ENCODE peak calls at places on chromosomes 2 and 18, in five cellular contexts. I is foreskin keratinocyte, C is body of pancreas, F is psoas muscle, Q is endodermal cell. R is an unnamed sample.

GRCh38 chr2:184971669-184972068 is 373.3 kb downstream of the ZNF804A start:
- DNase-seq in C (no peak), Q (no peak), F (no peak), I (no peak), R (no peak)

GRCh38 chr2:235334179-235334578 is 159.7 kb upstream of the AGAP1 start:
- DNase-seq in C (no peak), I (no peak), F (no peak), Q (peak), R (no peak)

GRCh38 chr18:53018791-53019190 is 678.8 kb downstream of the DCC start:
- DNase-seq in Q (no peak), C (no peak), F (no peak), I (no peak), R (no peak)

GRCh38 chr2:136246086-136246669 is 128.2 kb upstream of the CXCR4 start:
- DNase-seq in Q (peak), F (peak), C (peak), I (no peak), R (no peak)

GRCh38 chr18:39318008-39318407 is 1752.4 kb upstream of the CELF4 start:
- DNase-seq in I (no peak), F (no peak), Q (no peak), C (no peak), R (no peak)

GRCh38 chr2:111667001-111667400 is 217.0 kb downstream of the ANAPC1 start:
- DNase-seq in Q (no peak), F (no peak), C (no peak), I (no peak), R (no peak)

GRCh38 chr2:148108377-148108776 is 87.5 kb downstream of the MBD5 start:
- DNase-seq in C (no peak), Q (no peak), F (no peak), I (no peak), R (no peak)

GRCh38 chr2:177038772-177039484 is 173.7 kb upstream of the HNRNPA3 start:
- DNase-seq in C (no peak), I (no peak), F (no peak), Q (no peak), R (no peak)

GRCh38 chr18:50819027-50819726 is 639 bp downstream of the MRO start:
- DNase-seq in Q (peak), C (peak), F (peak), I (no peak), R (no peak)

GRCh38 chr18:3151379-3152264 is 68.1 kb downstream of the MYOM1 start:
- DNase-seq in C (no peak), Q (no peak), F (no peak), I (no peak), R (peak)

GRCh38 chr2:24012521-24013245 is 2.8 kb downstream of the MFSD2B start:
- DNase-seq in I (no peak), Q (no peak), C (no peak), F (no peak), R (no peak)

GRCh38 chr2:140893685-140894084 is 1237.1 kb downstream of the LRP1B start:
- DNase-seq in F (no peak), I (peak), C (no peak), Q (no peak), R (no peak)

GRCh38 chr2:45938649-45939511 is 287.4 kb downstream of the PRKCE start:
- DNase-seq in I (peak), F (peak), Q (peak), C (peak), R (peak)

GRCh38 chr2:101617786-101618185 is 79.7 kb upstream of the MAP4K4 start:
- DNase-seq in Q (no peak), F (no peak), C (no peak), I (no peak), R (no peak)

GRCh38 chr2:97950329-97951154 is 45.2 kb downstream of the TMEM131 start:
- DNase-seq in I (peak), C (no peak), Q (no peak), F (no peak), R (peak)

GRCh38 chr18:71242981-71243380 is 954.1 kb downstream of the SOCS6 start:
- DNase-seq in F (no peak), I (no peak), Q (no peak), C (no peak), R (no peak)

GRCh38 chr2:86747708-86748627 is 27.9 kb downstream of the RMND5A start:
- DNase-seq in I (peak), C (peak), F (no peak), Q (no peak), R (peak)

GRCh38 chr2:174846941-174847938 is 83.0 kb upstream of the CHRNA1 start:
- DNase-seq in F (no peak), I (peak), C (no peak), Q (peak), R (peak)

GRCh38 chr2:99708231-99708630 is 218.4 kb upstream of the REV1 start:
- DNase-seq in Q (no peak), C (no peak), F (peak), I (no peak), R (no peak)

GRCh38 chr2:206154197-206154596 is 5.0 kb downstream of the NDUFS1 start:
- DNase-seq in I (no peak), Q (no peak), C (no peak), F (no peak), R (no peak)

GRCh38 chr2:27807476-27807875 is 36.0 kb downstream of the MRPL33 start:
- DNase-seq in I (no peak), Q (peak), C (peak), F (no peak), R (no peak)

GRCh38 chr18:50285631-50286321 is 1.7 kb downstream of the CXXC1 start:
- DNase-seq in Q (no peak), F (no peak), I (no peak), C (no peak), R (no peak)

GRCh38 chr2:212227755-212228154 is 310.8 kb downstream of the ERBB4 start:
- DNase-seq in C (peak), Q (no peak), I (peak), F (no peak), R (peak)

GRCh38 chr2:189210250-189211075 is 30.9 kb upstream of the COL5A2 start:
- DNase-seq in I (peak), Q (no peak), F (peak), C (peak), R (peak)

GRCh38 chr2:7097353-7097895 is 180.2 kb downstream of the RNF144A start:
- DNase-seq in C (peak), I (no peak), Q (peak), F (peak), R (peak)

GRCh38 chr2:237283136-237283928 is 130.6 kb downstream of the COL6A3 start:
- DNase-seq in C (no peak), I (no peak), F (no peak), Q (no peak), R (peak)

GRCh38 chr2:149166958-149167810 is 128.7 kb downstream of the LYPD6B start:
- DNase-seq in C (no peak), F (no peak), I (no peak), Q (no peak), R (peak)

GRCh38 chr2:181459646-181460045 is 2.5 kb downstream of the ITGA4 start:
- DNase-seq in I (no peak), Q (no peak), C (no peak), F (no peak), R (peak)

GRCh38 chr2:111667542-111668273 is 216.3 kb downstream of the ANAPC1 start:
- DNase-seq in C (peak), I (peak), F (no peak), Q (peak), R (peak)

GRCh38 chr18:28124239-28125029 is 52.5 kb downstream of the CDH2 start:
- DNase-seq in F (no peak), I (no peak), Q (no peak), C (no peak), R (no peak)

GRCh38 chr2:72128059-72128842 is 19.4 kb downstream of the CYP26B1 start:
- DNase-seq in I (no peak), F (no peak), Q (peak), C (peak), R (no peak)

GRCh38 chr2:10220516-10221391 is 82.0 kb upstream of the HPCAL1 start:
- DNase-seq in C (no peak), I (no peak), Q (no peak), F (no peak), R (peak)

GRCh38 chr2:133422946-133423345 is 145.3 kb downstream of the NCKAP5 start:
- DNase-seq in Q (peak), C (no peak), I (no peak), F (no peak), R (no peak)

GRCh38 chr18:44951748-44952147 is 271.1 kb downstream of the SETBP1 start:
- DNase-seq in F (no peak), I (no peak), Q (no peak), C (no peak), R (no peak)

GRCh38 chr18:44955825-44956224 is 275.1 kb downstream of the SETBP1 start:
- DNase-seq in C (no peak), Q (no peak), F (no peak), I (no peak), R (no peak)

GRCh38 chr18:44957440-44957839 is 276.8 kb downstream of the SETBP1 start:
- DNase-seq in C (no peak), Q (no peak), I (no peak), F (no peak), R (no peak)

GRCh38 chr18:44957025-44957424 is 276.3 kb downstream of the SETBP1 start:
- DNase-seq in I (no peak), F (no peak), Q (no peak), C (no peak), R (no peak)

GRCh38 chr18:44954256-44954655 is 273.6 kb downstream of the SETBP1 start:
- DNase-seq in I (no peak), F (no peak), C (no peak), Q (no peak), R (no peak)
- TF ChIP-seq CTCF in I (no peak), F (no peak), C (no peak), Q (no peak), R (no peak)

GRCh38 chr2:138476186-138476585 is 25.4 kb upstream of the SPOPL start:
- DNase-seq in C (no peak), F (no peak), Q (no peak), I (peak), R (no peak)
- TF ChIP-seq CTCF in C (no peak), F (no peak), Q (no peak), I (no peak), R (no peak)

GRCh38 chr2:241724259-241724974 is 10.0 kb upstream of the D2HGDH start:
- DNase-seq in F (no peak), I (no peak), C (no peak), Q (peak), R (no peak)

GRCh38 chr2:241720560-241720959 is 13.9 kb upstream of the D2HGDH start:
- DNase-seq in I (no peak), C (no peak), F (no peak), Q (no peak), R (no peak)

GRCh38 chr2:241720099-241720498 is 14.3 kb upstream of the D2HGDH start:
- DNase-seq in I (no peak), F (no peak), C (no peak), Q (no peak), R (no peak)

GRCh38 chr2:241722896-241723454 is 11.5 kb upstream of the D2HGDH start:
- DNase-seq in F (no peak), I (no peak), C (no peak), Q (no peak), R (no peak)

GRCh38 chr2:241721852-241722251 is 12.6 kb upstream of the D2HGDH start:
- DNase-seq in F (no peak), C (no peak), I (no peak), Q (no peak), R (no peak)
- TF ChIP-seq CTCF in F (no peak), C (no peak), I (no peak), Q (no peak), R (no peak)

GRCh38 chr18:4605222-4605621 is 150.1 kb upstream of the DLGAP1 start:
- DNase-seq in F (no peak), C (no peak), I (no peak), Q (no peak), R (no peak)

GRCh38 chr18:4599312-4599711 is 144.2 kb upstream of the DLGAP1 start:
- DNase-seq in F (no peak), Q (peak), I (no peak), C (no peak), R (no peak)

DNA sequence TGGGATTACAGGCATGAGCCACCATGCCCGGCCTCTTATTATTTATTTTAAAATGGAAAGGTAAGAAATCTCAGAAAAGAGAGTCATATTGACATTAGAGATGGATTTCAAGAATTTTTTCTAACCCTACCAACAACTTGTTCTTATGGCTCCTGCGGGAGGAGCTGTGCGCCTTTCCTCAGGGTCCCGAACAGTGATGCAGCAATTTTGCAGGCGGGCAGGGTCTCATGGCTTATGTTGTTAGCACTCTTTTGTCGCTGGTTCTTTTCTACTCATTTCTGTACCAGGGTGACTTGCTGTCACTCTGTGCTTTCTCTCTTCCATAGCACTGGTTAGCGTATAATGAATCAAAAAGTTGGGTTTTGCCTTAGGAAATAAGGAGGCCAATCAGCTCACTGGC is 148.8 kb upstream of the DLGAP1 start:
- DNase-seq in F (no peak), I (no peak), Q (peak), C (no peak), R (no peak)
- TF ChIP-seq CTCF in F (no peak), I (no peak), Q (peak), C (no peak), R (no peak)

GRCh38 chr2:118940008-118940407 is 2.0 kb upstream of the MARCO start:
- DNase-seq in C (no peak), I (no peak), Q (no peak), F (no peak), R (no peak)

GRCh38 chr2:118942012-118942411 is at the start of gene MARCO:
- DNase-seq in I (no peak), Q (no peak), F (no peak), C (no peak), R (no peak)

GRCh38 chr2:118940486-118941120 is 1.4 kb upstream of the MARCO start:
- DNase-seq in C (peak), Q (no peak), F (peak), I (no peak), R (no peak)

GRCh38 chr2:118943286-118943685 is 1.3 kb downstream of the MARCO start:
- DNase-seq in F (no peak), C (no peak), I (no peak), Q (no peak), R (no peak)

GRCh38 chr2:118945921-118946320 is 3.9 kb downstream of the MARCO start:
- DNase-seq in I (peak), Q (no peak), F (no peak), C (no peak), R (no peak)
- TF ChIP-seq CTCF in I (peak), Q (peak), F (no peak), C (no peak), R (no peak)

GRCh38 chr2:70906022-70906421 is 29.7 kb upstream of the ATP6V1B1 start:
- DNase-seq in C (no peak), Q (peak), F (no peak), I (no peak), R (no peak)

GRCh38 chr2:70904371-70905216 is 31.1 kb upstream of the ATP6V1B1 start:
- DNase-seq in C (no peak), F (no peak), I (no peak), Q (peak), R (no peak)

GRCh38 chr2:70907130-70907756 is 28.5 kb upstream of the ATP6V1B1 start:
- DNase-seq in C (no peak), F (no peak), Q (peak), I (no peak), R (no peak)

GRCh38 chr2:70905443-70905842 is 30.3 kb upstream of the ATP6V1B1 start:
- DNase-seq in C (no peak), I (no peak), F (no peak), Q (peak), R (no peak)

GRCh38 chr2:70906439-70907018 is 29.2 kb upstream of the ATP6V1B1 start:
- DNase-seq in I (no peak), C (no peak), F (no peak), Q (peak), R (no peak)
- TF ChIP-seq CTCF in I (no peak), C (no peak), F (no peak), Q (no peak), R (no peak)

GRCh38 chr2:38037757-38038615 is 38.0 kb downstream of the CYP1B1 start:
- DNase-seq in F (peak), I (no peak), C (peak), Q (peak), R (no peak)
- TF ChIP-seq CTCF in F (peak), I (peak), C (no peak), Q (peak), R (peak)

GRCh38 chr2:231017250-231017636 is 20.1 kb upstream of the C2orf72 start:
- DNase-seq in F (no peak), C (no peak), I (no peak), Q (no peak), R (no peak)
- TF ChIP-seq CTCF in F (no peak), C (no peak), I (no peak), Q (no peak), R (no peak)

GRCh38 chr2:231197741-231198290 is 615 bp upstream of the ARMC9 start:
- DNase-seq in Q (no peak), C (no peak), I (no peak), F (no peak), R (no peak)
- TF ChIP-seq CTCF in Q (no peak), C (no peak), I (no peak), F (no peak), R (no peak)

GRCh38 chr2:159168707-159169106 is 117.8 kb downstream of the WDSUB1 start:
- DNase-seq in Q (no peak), F (no peak), I (no peak), C (no peak), R (peak)
- TF ChIP-seq CTCF in Q (peak), F (no peak), I (peak), C (no peak), R (peak)